ENCODE peak calls at places on chromosomes 7 and 10, in seven cellular contexts. One of them, this sample, is unnamed.

GRCh38 chr7:2566348-2566889 is 7.6 kb downstream of the IQCE start:
- DNase-seq in activated T-helper 1 cell treated with anti-CD3 and anti-CD28 coated beads, Interleukin-2, amount 50 U/mL, for 16 hours: no peak
- DNase-seq in progenitor cell of endocrine pancreas: no peak
- DNase-seq in GM12865: no peak
- DNase-seq in left colon: no peak
- DNase-seq in mammary epithelial cell: no peak
- DNase-seq in T follicular helper cell: no peak
- DNase-seq in this sample: no peak

GRCh38 chr7:144069953-144070352 is 342 bp downstream of the OR2A25 start:
- DNase-seq in left colon: no peak
- DNase-seq in T follicular helper cell: no peak
- DNase-seq in GM12865: no peak
- DNase-seq in mammary epithelial cell: no peak
- DNase-seq in activated T-helper 1 cell treated with anti-CD3 and anti-CD28 coated beads, Interleukin-2, amount 50 U/mL, for 16 hours: no peak
- DNase-seq in progenitor cell of endocrine pancreas: no peak
- DNase-seq in this sample: no peak

GRCh38 chr7:50739744-50740455 is 42.8 kb downstream of the GRB10 start:
- DNase-seq in activated T-helper 1 cell treated with anti-CD3 and anti-CD28 coated beads, Interleukin-2, amount 50 U/mL, for 16 hours: peak; percentile 38
- DNase-seq in progenitor cell of endocrine pancreas: no peak
- DNase-seq in left colon: no peak
- DNase-seq in T follicular helper cell: peak; percentile 56
- DNase-seq in mammary epithelial cell: no peak
- DNase-seq in GM12865: peak; percentile 16
- DNase-seq in this sample: no peak

GRCh38 chr7:116571037-116571436 is 46.2 kb downstream of the CAV1 start:
- DNase-seq in GM12865: no peak
- DNase-seq in T follicular helper cell: no peak
- DNase-seq in mammary epithelial cell: peak; percentile 77
- DNase-seq in activated T-helper 1 cell treated with anti-CD3 and anti-CD28 coated beads, Interleukin-2, amount 50 U/mL, for 16 hours: no peak
- DNase-seq in left colon: no peak
- DNase-seq in progenitor cell of endocrine pancreas: no peak
- DNase-seq in this sample: peak; percentile 75

GRCh38 chr7:3067193-3067592 is 23.5 kb upstream of the CARD11 start:
- DNase-seq in mammary epithelial cell: no peak
- DNase-seq in GM12865: peak; percentile 35
- DNase-seq in left colon: no peak
- DNase-seq in activated T-helper 1 cell treated with anti-CD3 and anti-CD28 coated beads, Interleukin-2, amount 50 U/mL, for 16 hours: no peak
- DNase-seq in T follicular helper cell: no peak
- DNase-seq in progenitor cell of endocrine pancreas: no peak
- DNase-seq in this sample: no peak

GRCh38 chr10:94617389-94617944 is 66.1 kb upstream of the CYP2C18 start:
- DNase-seq in left colon: no peak
- DNase-seq in progenitor cell of endocrine pancreas: no peak
- DNase-seq in GM12865: no peak
- DNase-seq in T follicular helper cell: no peak
- DNase-seq in activated T-helper 1 cell treated with anti-CD3 and anti-CD28 coated beads, Interleukin-2, amount 50 U/mL, for 16 hours: no peak
- DNase-seq in mammary epithelial cell: peak; percentile 14
- DNase-seq in this sample: peak; percentile 7

GRCh38 chr10:120221873-120222485 is 235.0 kb upstream of the PLPP4 start:
- DNase-seq in progenitor cell of endocrine pancreas: peak; percentile 24
- DNase-seq in mammary epithelial cell: peak; percentile 45
- DNase-seq in T follicular helper cell: no peak
- DNase-seq in left colon: no peak
- DNase-seq in activated T-helper 1 cell treated with anti-CD3 and anti-CD28 coated beads, Interleukin-2, amount 50 U/mL, for 16 hours: no peak
- DNase-seq in GM12865: peak; percentile 61
- DNase-seq in this sample: peak; percentile 79

GRCh38 chr10:71687077-71687476 is 32.5 kb downstream of the C10orf105 start:
- DNase-seq in GM12865: no peak
- DNase-seq in T follicular helper cell: no peak
- DNase-seq in progenitor cell of endocrine pancreas: no peak
- DNase-seq in left colon: no peak
- DNase-seq in mammary epithelial cell: no peak
- DNase-seq in activated T-helper 1 cell treated with anti-CD3 and anti-CD28 coated beads, Interleukin-2, amount 50 U/mL, for 16 hours: no peak
- DNase-seq in this sample: no peak

GRCh38 chr7:151316896-151317295 is 24.7 kb upstream of the NUB1 start:
- DNase-seq in left colon: no peak
- DNase-seq in progenitor cell of endocrine pancreas: no peak
- DNase-seq in mammary epithelial cell: no peak
- DNase-seq in activated T-helper 1 cell treated with anti-CD3 and anti-CD28 coated beads, Interleukin-2, amount 50 U/mL, for 16 hours: no peak
- DNase-seq in GM12865: no peak
- DNase-seq in T follicular helper cell: no peak
- DNase-seq in this sample: no peak

GRCh38 chr7:126493801-126494200 is 758.9 kb downstream of the GRM8 start:
- DNase-seq in progenitor cell of endocrine pancreas: no peak
- DNase-seq in mammary epithelial cell: no peak
- DNase-seq in T follicular helper cell: no peak
- DNase-seq in left colon: no peak
- DNase-seq in GM12865: no peak
- DNase-seq in activated T-helper 1 cell treated with anti-CD3 and anti-CD28 coated beads, Interleukin-2, amount 50 U/mL, for 16 hours: no peak
- DNase-seq in this sample: no peak

GRCh38 chr10:97780991-97781540 is 9.3 kb upstream of the SFRP5 start:
- DNase-seq in progenitor cell of endocrine pancreas: no peak
- DNase-seq in activated T-helper 1 cell treated with anti-CD3 and anti-CD28 coated beads, Interleukin-2, amount 50 U/mL, for 16 hours: no peak
- DNase-seq in GM12865: no peak
- DNase-seq in left colon: no peak
- DNase-seq in T follicular helper cell: no peak
- DNase-seq in mammary epithelial cell: no peak
- DNase-seq in this sample: no peak

GRCh38 chr10:74371696-74372095 is 220.7 kb downstream of the ADK start:
- DNase-seq in left colon: no peak
- DNase-seq in progenitor cell of endocrine pancreas: no peak
- DNase-seq in T follicular helper cell: no peak
- DNase-seq in mammary epithelial cell: no peak
- DNase-seq in GM12865: no peak
- DNase-seq in activated T-helper 1 cell treated with anti-CD3 and anti-CD28 coated beads, Interleukin-2, amount 50 U/mL, for 16 hours: no peak
- DNase-seq in this sample: no peak

GRCh38 chr10:69828115-69828870 is 26.6 kb downstream of the COL13A1 start:
- DNase-seq in GM12865: no peak
- DNase-seq in activated T-helper 1 cell treated with anti-CD3 and anti-CD28 coated beads, Interleukin-2, amount 50 U/mL, for 16 hours: no peak
- DNase-seq in progenitor cell of endocrine pancreas: no peak
- DNase-seq in mammary epithelial cell: no peak
- DNase-seq in left colon: no peak
- DNase-seq in T follicular helper cell: no peak
- DNase-seq in this sample: no peak